ENCODE peak calls at places on chromosomes 2 and 18, in ten cellular contexts. E is left cardiac atrium; A is AG04450; U is HFFc6; V is stimulated activated CD4-positive, alpha-beta T cell treated with anti-CD3 and anti-CD28 coated beads, Interleukin-2, amount 100 ng/mL, for 48 hours; B is ascending aorta; J is aorta; S is type B pancreatic cell; H is left ventricle myocardium superior; R is neural crest cell. Z is an unnamed sample.

GRCh38 chr2:45649457-45649854 is 2.0 kb upstream of the PRKCE start:
- DNase-seq in H (no peak), V (no peak), B (no peak), A (no peak), E (no peak), R (no peak), U (no peak), S (no peak), J (no peak), Z (no peak)

GRCh38 chr18:25038261-25038660 is 313.7 kb downstream of the ZNF521 start:
- DNase-seq in E (no peak), S (no peak), B (no peak), H (no peak), U (no peak), V (no peak), A (no peak), R (peak), J (no peak), Z (no peak)

GRCh38 chr2:112784199-112785189 is at the start of gene IL1A:
- DNase-seq in V (no peak), S (no peak), U (no peak), J (no peak), R (no peak), H (no peak), B (no peak), A (no peak), E (no peak), Z (peak)

GRCh38 chr2:105114551-105114950 is 76.7 kb downstream of the MRPS9 start:
- DNase-seq in B (no peak), R (no peak), A (peak), V (no peak), U (peak), J (no peak), S (no peak), H (no peak), E (no peak), Z (no peak)

GRCh38 chr2:191670787-191671186 is 7.1 kb upstream of the NABP1 start:
- DNase-seq in H (no peak), U (no peak), E (no peak), V (no peak), B (no peak), A (no peak), S (no peak), J (no peak), R (no peak), Z (no peak)

GRCh38 chr2:36165132-36165531 is 190.4 kb upstream of the CRIM1 start:
- DNase-seq in V (no peak), S (no peak), B (no peak), U (no peak), J (no peak), H (no peak), A (no peak), R (no peak), E (no peak), Z (no peak)

GRCh38 chr18:6449213-6449612 is 34.5 kb upstream of the L3MBTL4 start:
- DNase-seq in V (no peak), A (no peak), S (no peak), J (no peak), B (no peak), R (no peak), E (no peak), H (no peak), U (no peak), Z (no peak)

GRCh38 chr2:156589381-156590079 is 153.4 kb downstream of the GPD2 start:
- DNase-seq in A (peak), H (no peak), B (no peak), R (no peak), U (peak), V (no peak), E (no peak), J (no peak), S (no peak), Z (peak)

GRCh38 chr2:138609446-138609845 is 107.9 kb downstream of the SPOPL start:
- DNase-seq in U (no peak), B (no peak), S (no peak), R (no peak), A (no peak), V (no peak), J (no peak), H (no peak), E (no peak), Z (no peak)

GRCh38 chr2:177666408-177666807 is 273.8 kb downstream of the AGPS start:
- DNase-seq in S (no peak), E (no peak), A (no peak), J (no peak), R (no peak), H (no peak), B (no peak), U (peak), V (no peak), Z (no peak)

GRCh38 chr18:70288171-70288850 is 534 bp upstream of the SOCS6 start:
- DNase-seq in V (no peak), U (no peak), A (no peak), J (peak), H (peak), E (peak), R (peak), B (no peak), S (peak), Z (no peak)

GRCh38 chr2:106020032-106020431 is 174.1 kb downstream of the UXS1 start:
- DNase-seq in V (no peak), E (peak), A (no peak), R (no peak), U (no peak), J (no peak), S (no peak), B (no peak), H (no peak), Z (no peak)

GRCh38 chr2:162333968-162334367 is 10.0 kb upstream of the GCA start:
- DNase-seq in A (no peak), H (no peak), R (no peak), V (no peak), J (no peak), E (no peak), B (no peak), U (peak), S (no peak), Z (no peak)

GRCh38 chr2:97935719-97936161 is 60.0 kb downstream of the TMEM131 start:
- DNase-seq in J (no peak), R (no peak), A (peak), V (no peak), E (no peak), B (no peak), U (peak), S (no peak), H (no peak), Z (no peak)